ENCODE peak calls at places on chromosomes 12 and 14, in seven cellular contexts. One of them, this sample, is unnamed.

GRCh38 chr12:49332891-49333371 is 4.1 kb downstream of the C1QL4 start:
- DNase-seq in CD8-positive, alpha-beta T cell: no peak
- DNase-seq in neural progenitor cell: no peak
- DNase-seq in sigmoid colon: peak; percentile 57
- DNase-seq in RWPE1: no peak
- DNase-seq in progenitor cell of endocrine pancreas: no peak
- DNase-seq in cardiac fibroblast: no peak
- DNase-seq in this sample: no peak

GRCh38 chr14:75978249-75978731 is 3.5 kb downstream of the TGFB3 start:
- DNase-seq in sigmoid colon: peak; percentile 63
- DNase-seq in cardiac fibroblast: no peak
- DNase-seq in CD8-positive, alpha-beta T cell: peak; percentile 65
- DNase-seq in RWPE1: no peak
- DNase-seq in progenitor cell of endocrine pancreas: no peak
- DNase-seq in neural progenitor cell: no peak
- DNase-seq in this sample: no peak

GRCh38 chr14:96617635-96618034 is 115.5 kb downstream of the PAPOLA start:
- DNase-seq in cardiac fibroblast: no peak
- DNase-seq in CD8-positive, alpha-beta T cell: no peak
- DNase-seq in sigmoid colon: no peak
- DNase-seq in progenitor cell of endocrine pancreas: no peak
- DNase-seq in neural progenitor cell: no peak
- DNase-seq in RWPE1: no peak
- DNase-seq in this sample: no peak

GRCh38 chr14:70515796-70516195 is 19.0 kb downstream of the ADAM20 start:
- DNase-seq in progenitor cell of endocrine pancreas: no peak
- DNase-seq in neural progenitor cell: no peak
- DNase-seq in CD8-positive, alpha-beta T cell: no peak
- DNase-seq in cardiac fibroblast: no peak
- DNase-seq in sigmoid colon: no peak
- DNase-seq in RWPE1: no peak
- DNase-seq in this sample: peak; percentile 74

GRCh38 chr14:101838476-101838875 is 77.0 kb downstream of the PPP2R5C start:
- DNase-seq in CD8-positive, alpha-beta T cell: no peak
- DNase-seq in RWPE1: no peak
- DNase-seq in sigmoid colon: peak; percentile 85
- DNase-seq in neural progenitor cell: no peak
- DNase-seq in progenitor cell of endocrine pancreas: no peak
- DNase-seq in cardiac fibroblast: peak; percentile 32
- DNase-seq in this sample: no peak

GRCh38 chr12:100824476-100824875 is 29.9 kb downstream of the ANO4 start:
- DNase-seq in CD8-positive, alpha-beta T cell: no peak
- DNase-seq in sigmoid colon: no peak
- DNase-seq in RWPE1: no peak
- DNase-seq in progenitor cell of endocrine pancreas: no peak
- DNase-seq in cardiac fibroblast: no peak
- DNase-seq in neural progenitor cell: no peak
- DNase-seq in this sample: no peak

GRCh38 chr12:77772606-77773298 is 57.9 kb upstream of the NAV3 start:
- DNase-seq in CD8-positive, alpha-beta T cell: no peak
- DNase-seq in cardiac fibroblast: no peak
- DNase-seq in progenitor cell of endocrine pancreas: no peak
- DNase-seq in sigmoid colon: no peak
- DNase-seq in neural progenitor cell: no peak
- DNase-seq in RWPE1: no peak
- DNase-seq in this sample: no peak

GRCh38 chr14:75141967-75142366 is 15.1 kb upstream of the NEK9 start:
- DNase-seq in cardiac fibroblast: peak; percentile 70
- DNase-seq in sigmoid colon: no peak
- DNase-seq in RWPE1: no peak
- DNase-seq in CD8-positive, alpha-beta T cell: no peak
- DNase-seq in neural progenitor cell: peak; percentile 24
- DNase-seq in progenitor cell of endocrine pancreas: no peak
- DNase-seq in this sample: peak; percentile 47

GRCh38 chr14:77059276-77059934 is 30.9 kb upstream of the IRF2BPL start:
- DNase-seq in progenitor cell of endocrine pancreas: peak; percentile 49
- DNase-seq in neural progenitor cell: peak; percentile 34
- DNase-seq in cardiac fibroblast: peak; percentile 87
- DNase-seq in RWPE1: peak; percentile 74
- DNase-seq in CD8-positive, alpha-beta T cell: no peak
- DNase-seq in sigmoid colon: no peak
- DNase-seq in this sample: peak; percentile 94

GRCh38 chr14:29906256-29906885 is 21.3 kb downstream of the PRKD1 start:
- DNase-seq in cardiac fibroblast: no peak
- DNase-seq in sigmoid colon: no peak
- DNase-seq in progenitor cell of endocrine pancreas: no peak
- DNase-seq in RWPE1: peak; percentile 42
- DNase-seq in neural progenitor cell: no peak
- DNase-seq in CD8-positive, alpha-beta T cell: no peak
- DNase-seq in this sample: peak; percentile 17

GRCh38 chr14:69324341-69324931 is 64.5 kb downstream of the GALNT16 start:
- DNase-seq in CD8-positive, alpha-beta T cell: no peak
- DNase-seq in neural progenitor cell: no peak
- DNase-seq in RWPE1: no peak
- DNase-seq in progenitor cell of endocrine pancreas: no peak
- DNase-seq in sigmoid colon: peak; percentile 46
- DNase-seq in cardiac fibroblast: no peak
- DNase-seq in this sample: no peak

GRCh38 chr12:6782903-6783571 is 6.3 kb upstream of the CD4 start:
- DNase-seq in sigmoid colon: no peak
- DNase-seq in CD8-positive, alpha-beta T cell: no peak
- DNase-seq in progenitor cell of endocrine pancreas: no peak
- DNase-seq in neural progenitor cell: no peak
- DNase-seq in cardiac fibroblast: no peak
- DNase-seq in RWPE1: no peak
- DNase-seq in this sample: no peak

GRCh38 chr14:50402965-50403364 is 6.3 kb upstream of the CDKL1 start:
- DNase-seq in cardiac fibroblast: no peak
- DNase-seq in neural progenitor cell: no peak
- DNase-seq in RWPE1: no peak
- DNase-seq in CD8-positive, alpha-beta T cell: no peak
- DNase-seq in progenitor cell of endocrine pancreas: no peak
- DNase-seq in sigmoid colon: no peak
- DNase-seq in this sample: peak; percentile 12

GRCh38 chr14:50397461-50398196 is 948 bp upstream of the CDKL1 start:
- DNase-seq in RWPE1: peak; percentile 25
- DNase-seq in progenitor cell of endocrine pancreas: no peak
- DNase-seq in cardiac fibroblast: peak; percentile 30
- DNase-seq in CD8-positive, alpha-beta T cell: no peak
- DNase-seq in sigmoid colon: no peak
- DNase-seq in neural progenitor cell: peak; percentile 2
- DNase-seq in this sample: peak; percentile 4

GRCh38 chr14:50400461-50400860 is 3.8 kb upstream of the CDKL1 start:
- DNase-seq in neural progenitor cell: no peak
- DNase-seq in sigmoid colon: no peak
- DNase-seq in progenitor cell of endocrine pancreas: no peak
- DNase-seq in cardiac fibroblast: no peak
- DNase-seq in CD8-positive, alpha-beta T cell: no peak
- DNase-seq in RWPE1: no peak
- DNase-seq in this sample: no peak

GRCh38 chr14:50396636-50397460 is at the start of gene CDKL1:
- DNase-seq in RWPE1: peak; percentile 66
- DNase-seq in cardiac fibroblast: peak; percentile 70
- DNase-seq in neural progenitor cell: peak; percentile 86
- DNase-seq in CD8-positive, alpha-beta T cell: peak; percentile 61
- DNase-seq in progenitor cell of endocrine pancreas: peak; percentile 53
- DNase-seq in sigmoid colon: peak; percentile 80
- DNase-seq in this sample: peak; percentile 70

DNA sequence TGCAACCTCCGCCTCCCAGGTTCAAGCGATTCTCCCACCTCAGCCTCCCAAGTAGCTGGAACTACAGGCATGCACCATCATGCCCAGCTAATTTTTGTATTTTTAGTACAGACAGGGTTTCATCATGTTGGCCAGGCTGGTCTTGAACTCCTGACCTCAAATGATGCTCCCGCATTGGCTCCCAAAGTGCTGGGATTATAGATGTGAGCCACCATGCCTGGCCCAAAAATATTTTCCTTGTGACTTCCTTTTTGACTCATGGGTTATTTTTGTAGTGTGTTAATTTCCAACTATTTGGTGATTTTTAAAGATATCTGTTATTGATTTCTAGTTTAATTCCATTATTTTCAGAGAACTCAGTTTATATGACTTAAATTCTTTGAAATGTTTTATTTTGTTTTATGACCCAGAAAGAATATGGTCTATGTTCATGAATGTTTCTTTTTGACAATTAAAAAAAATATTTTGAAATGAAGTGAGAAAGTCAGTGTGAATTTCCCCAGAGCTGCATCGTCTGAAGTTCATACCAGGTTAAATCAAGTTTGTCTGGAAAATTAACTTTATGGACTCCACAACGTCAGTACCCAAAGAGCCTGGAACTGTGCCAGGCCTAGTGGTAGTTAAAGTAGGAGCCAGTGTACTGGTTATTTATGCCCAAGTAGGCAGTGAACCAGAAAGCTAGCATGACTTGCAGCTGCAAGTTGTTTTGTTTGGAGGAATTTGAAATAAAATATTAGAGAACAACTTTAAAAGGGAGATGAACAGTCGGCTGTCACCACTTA is 2.8 kb upstream of the CDKL1 start:
- DNase-seq in CD8-positive, alpha-beta T cell: no peak
- DNase-seq in cardiac fibroblast: peak; percentile 28
- DNase-seq in RWPE1: peak; percentile 13
- DNase-seq in sigmoid colon: peak; percentile 90
- DNase-seq in neural progenitor cell: no peak
- DNase-seq in progenitor cell of endocrine pancreas: no peak
- DNase-seq in this sample: peak; percentile 46
- TF ChIP-seq CTCF in CD8-positive, alpha-beta T cell: no peak
- TF ChIP-seq CTCF in cardiac fibroblast: no peak
- TF ChIP-seq CTCF in RWPE1: no peak
- TF ChIP-seq CTCF in sigmoid colon: no peak
- TF ChIP-seq CTCF in neural progenitor cell: no peak
- TF ChIP-seq CTCF in progenitor cell of endocrine pancreas: no peak
- TF ChIP-seq CTCF in this sample: no peak

GRCh38 chr12:114403044-114403689 is 2.8 kb downstream of the TBX5 start:
- DNase-seq in sigmoid colon: no peak
- DNase-seq in neural progenitor cell: peak; percentile 95
- DNase-seq in cardiac fibroblast: peak; percentile 63
- DNase-seq in RWPE1: no peak
- DNase-seq in CD8-positive, alpha-beta T cell: no peak
- DNase-seq in progenitor cell of endocrine pancreas: peak; percentile 54
- DNase-seq in this sample: peak; percentile 63
- TF ChIP-seq CTCF in sigmoid colon: no peak
- TF ChIP-seq CTCF in neural progenitor cell: peak; percentile 68
- TF ChIP-seq CTCF in cardiac fibroblast: no peak
- TF ChIP-seq CTCF in RWPE1: no peak
- TF ChIP-seq CTCF in CD8-positive, alpha-beta T cell: no peak
- TF ChIP-seq CTCF in progenitor cell of endocrine pancreas: peak; percentile 66
- TF ChIP-seq CTCF in this sample: peak; percentile 71

GRCh38 chr12:119839201-119839600 is 37.9 kb downstream of the CIT start:
- DNase-seq in CD8-positive, alpha-beta T cell: no peak
- DNase-seq in sigmoid colon: no peak
- DNase-seq in RWPE1: no peak
- DNase-seq in cardiac fibroblast: no peak
- DNase-seq in progenitor cell of endocrine pancreas: no peak
- DNase-seq in neural progenitor cell: no peak
- DNase-seq in this sample: no peak

GRCh38 chr12:119838781-119839180 is 38.3 kb downstream of the CIT start:
- DNase-seq in progenitor cell of endocrine pancreas: no peak
- DNase-seq in CD8-positive, alpha-beta T cell: no peak
- DNase-seq in RWPE1: no peak
- DNase-seq in sigmoid colon: no peak
- DNase-seq in cardiac fibroblast: no peak
- DNase-seq in neural progenitor cell: no peak
- DNase-seq in this sample: no peak

GRCh38 chr12:119840617-119841016 is 36.5 kb downstream of the CIT start:
- DNase-seq in RWPE1: no peak
- DNase-seq in cardiac fibroblast: no peak
- DNase-seq in CD8-positive, alpha-beta T cell: no peak
- DNase-seq in sigmoid colon: no peak
- DNase-seq in progenitor cell of endocrine pancreas: no peak
- DNase-seq in neural progenitor cell: no peak
- DNase-seq in this sample: no peak

GRCh38 chr12:119829439-119829838 is 47.7 kb downstream of the CIT start:
- DNase-seq in CD8-positive, alpha-beta T cell: no peak
- DNase-seq in progenitor cell of endocrine pancreas: no peak
- DNase-seq in RWPE1: no peak
- DNase-seq in sigmoid colon: no peak
- DNase-seq in neural progenitor cell: no peak
- DNase-seq in cardiac fibroblast: no peak
- DNase-seq in this sample: no peak

GRCh38 chr12:119835068-119835467 is 42.1 kb downstream of the CIT start:
- DNase-seq in RWPE1: no peak
- DNase-seq in neural progenitor cell: peak; percentile 26
- DNase-seq in sigmoid colon: no peak
- DNase-seq in progenitor cell of endocrine pancreas: no peak
- DNase-seq in CD8-positive, alpha-beta T cell: no peak
- DNase-seq in cardiac fibroblast: peak; percentile 31
- DNase-seq in this sample: no peak
- TF ChIP-seq CTCF in RWPE1: no peak
- TF ChIP-seq CTCF in neural progenitor cell: peak; percentile 18
- TF ChIP-seq CTCF in sigmoid colon: no peak
- TF ChIP-seq CTCF in progenitor cell of endocrine pancreas: peak; percentile 40
- TF ChIP-seq CTCF in CD8-positive, alpha-beta T cell: no peak
- TF ChIP-seq CTCF in cardiac fibroblast: peak; percentile 14
- TF ChIP-seq CTCF in this sample: peak; percentile 51

DNA sequence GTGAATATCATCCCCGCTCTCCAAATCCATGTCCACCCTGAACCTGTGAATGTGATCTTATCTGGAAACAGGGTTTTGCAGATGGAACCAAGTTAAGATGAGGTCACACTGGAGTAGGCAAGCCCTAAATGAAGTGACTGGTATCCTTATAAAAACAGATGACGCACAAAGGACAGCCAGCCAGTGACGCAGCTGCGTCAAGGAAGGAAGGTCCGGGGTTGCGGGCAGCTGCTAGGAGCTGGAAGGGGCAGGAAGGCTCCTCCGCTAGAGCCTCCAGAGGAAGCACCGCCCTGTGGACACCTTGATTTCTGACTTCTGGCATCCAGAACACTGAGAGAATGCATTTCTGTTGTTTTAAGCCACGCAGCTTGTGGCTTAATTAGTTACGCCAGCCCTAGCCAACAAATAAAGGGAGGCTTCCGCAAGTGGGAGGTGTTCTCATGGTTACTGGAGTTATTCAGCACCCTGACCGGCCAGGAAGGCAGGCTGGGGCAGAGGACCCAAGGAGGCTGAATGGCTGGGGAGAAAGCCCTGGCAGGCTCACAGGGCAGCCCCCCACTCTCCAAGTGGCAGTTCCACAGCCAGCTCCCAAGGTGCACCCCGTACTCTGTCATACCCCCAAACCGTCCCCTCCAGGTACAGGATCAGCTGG is 127.6 kb upstream of the NCOR2 start:
- DNase-seq in progenitor cell of endocrine pancreas: no peak
- DNase-seq in RWPE1: peak; percentile 57
- DNase-seq in cardiac fibroblast: peak; percentile 85
- DNase-seq in CD8-positive, alpha-beta T cell: no peak
- DNase-seq in sigmoid colon: no peak
- DNase-seq in neural progenitor cell: no peak
- DNase-seq in this sample: peak; percentile 93
- TF ChIP-seq CTCF in progenitor cell of endocrine pancreas: no peak
- TF ChIP-seq CTCF in RWPE1: no peak
- TF ChIP-seq CTCF in cardiac fibroblast: peak; percentile 5
- TF ChIP-seq CTCF in CD8-positive, alpha-beta T cell: no peak
- TF ChIP-seq CTCF in sigmoid colon: no peak
- TF ChIP-seq CTCF in neural progenitor cell: no peak
- TF ChIP-seq CTCF in this sample: peak; percentile 47

This sample was measured in HFFc6.